ENCODE peak calls at places on chromosomes 13 and 19, in seven cellular contexts. N is fibroblast of the aortic adventitia; H is AG09309; X is activated naive CD8-positive, alpha-beta T cell treated with anti-CD3 and anti-CD28 coated beads, Interleukin-2, amount 50 U/mL, for 24 hours; C is GM13977; R is anterior cingulate cortex; U is epithelial cell of prostate. V is an unnamed sample.

GRCh38 chr19:2424686-2425621 is 2.4 kb downstream of the TIMM13 start:
- DNase-seq in C (no peak), X (peak; percentile 25), U (no peak), H (peak; percentile 14), N (peak; percentile 67), R (no peak), V (peak; percentile 65)

GRCh38 chr19:18803550-18804138 is 12.5 kb upstream of the COMP start:
- DNase-seq in U (no peak), C (peak; percentile 11), H (no peak), N (no peak), R (no peak), X (no peak), V (no peak)

GRCh38 chr19:44598880-44599279 is 14.5 kb upstream of the IGSF23 start:
- DNase-seq in H (no peak), U (no peak), N (no peak), C (no peak), X (no peak), R (no peak), V (no peak)

GRCh38 chr19:50258918-50259372 is 55.5 kb downstream of the MYH14 start:
- DNase-seq in U (no peak), R (no peak), N (no peak), H (no peak), X (peak; percentile 53), C (peak; percentile 60), V (peak; percentile 5)

GRCh38 chr19:1237027-1237659 is 662 bp downstream of the CBARP start:
- DNase-seq in C (no peak), R (no peak), U (no peak), H (no peak), X (no peak), N (no peak), V (no peak)

GRCh38 chr13:112898786-112899617 is 70.0 kb upstream of the MCF2L start:
- DNase-seq in R (no peak), X (no peak), U (no peak), H (no peak), C (no peak), N (no peak), V (no peak)

GRCh38 chr13:112674412-112675383 is 15.1 kb upstream of the ATP11A start:
- DNase-seq in X (no peak), U (no peak), H (no peak), R (no peak), C (no peak), N (no peak), V (peak; percentile 33)

GRCh38 chr13:58869566-58869965 is 1238.0 kb downstream of the PCDH17 start:
- DNase-seq in X (no peak), C (no peak), N (no peak), R (no peak), U (no peak), H (no peak), V (no peak)

GRCh38 chr13:43269037-43269476 is 245.7 kb downstream of the DNAJC15 start:
- DNase-seq in X (no peak), C (no peak), H (peak; percentile 98), U (peak; percentile 78), N (peak; percentile 99), R (no peak), V (peak; percentile 96)

GRCh38 chr13:47832458-47832972 is 168.6 kb downstream of the SUCLA2 start:
- DNase-seq in H (no peak), X (no peak), N (no peak), C (no peak), U (no peak), R (no peak), V (no peak)

GRCh38 chr19:22628401-22628800 is 5.7 kb upstream of the ZNF492 start:
- DNase-seq in H (no peak), U (no peak), R (no peak), C (no peak), X (no peak), N (no peak), V (no peak)

GRCh38 chr13:65638572-65639168 is 1591.5 kb downstream of the PCDH9 start:
- DNase-seq in H (peak; percentile 18), C (peak; percentile 4), N (peak; percentile 78), R (no peak), X (no peak), U (no peak), V (peak; percentile 79)

GRCh38 chr19:55258476-55258827 is 365 bp downstream of the PPP6R1 start:
- DNase-seq in X (peak; percentile 57), U (no peak), H (no peak), R (no peak), C (peak; percentile 83), N (no peak), V (peak; percentile 32)

GRCh38 chr19:12126707-12127106 is 13.4 kb downstream of the ZNF20 start:
- DNase-seq in R (no peak), U (no peak), H (no peak), N (peak; percentile 13), X (peak; percentile 7), C (no peak), V (peak; percentile 24)

GRCh38 chr19:13014101-13014920 is 19.0 kb downstream of the NFIX start:
- DNase-seq in N (peak; percentile 66), X (peak; percentile 24), C (no peak), U (no peak), H (no peak), R (peak; percentile 70), V (peak; percentile 60)

GRCh38 chr13:41011382-41011956 is 7.6 kb downstream of the ELF1 start:
- DNase-seq in R (no peak), H (no peak), C (no peak), N (no peak), U (no peak), X (no peak), V (no peak)

GRCh38 chr19:6073858-6074708 is 36.2 kb downstream of the RFX2 start:
- DNase-seq in U (no peak), X (no peak), N (no peak), C (no peak), R (no peak), H (no peak), V (no peak)

GRCh38 chr13:113045214-113046007 is 60.2 kb upstream of the F7 start:
- DNase-seq in C (no peak), U (no peak), H (no peak), R (peak; percentile 50), X (no peak), N (no peak), V (no peak)

GRCh38 chr13:110456550-110456949 is 105.0 kb downstream of the RAB20 start:
- DNase-seq in X (no peak), U (no peak), H (no peak), N (no peak), R (no peak), C (no peak), V (no peak)

GRCh38 chr13:51935326-51936171 is 73.8 kb downstream of the CCDC70 start:
- DNase-seq in C (no peak), R (no peak), U (no peak), H (no peak), X (no peak), N (no peak), V (peak; percentile 31)

GRCh38 chr13:47499358-47500150 is 501.5 kb downstream of the SUCLA2 start:
- DNase-seq in U (peak; percentile 26), R (no peak), H (peak; percentile 71), X (no peak), N (peak; percentile 84), C (no peak), V (peak; percentile 71)

GRCh38 chr19:8575467-8575997 is 1.7 kb downstream of the MYO1F start:
- DNase-seq in N (peak; percentile 49), H (no peak), C (no peak), U (no peak), R (no peak), X (peak; percentile 25), V (no peak)

GRCh38 chr19:10226376-10227214 is 4.5 kb downstream of the S1PR2 start:
- DNase-seq in H (no peak), R (no peak), U (no peak), C (no peak), X (no peak), N (peak; percentile 100), V (peak; percentile 93)